ENCODE peak calls at places on chromosomes 7 and 10, in nine cellular contexts. U, N, L, J, B, Z, R, A and K are unnamed samples.

GRCh38 chr7:155071121-155071651 is 1.1 kb downstream of the HTR5A start:
- DNase-seq in U (no peak), B (no peak), A (no peak), J (no peak), L (no peak), R (no peak), N (no peak), Z (no peak), K (no peak)

GRCh38 chr7:132430863-132431822 is 145.1 kb downstream of the PLXNA4 start:
- DNase-seq in N (no peak), A (no peak), L (no peak), B (no peak), R (no peak), J (peak; percentile 80), Z (no peak), U (peak; percentile 41), K (no peak)

GRCh38 chr10:12180221-12180974 is 15.3 kb downstream of the NUDT5 start:
- DNase-seq in Z (no peak), J (no peak), L (no peak), B (no peak), A (no peak), U (no peak), N (no peak), R (no peak), K (no peak)

GRCh38 chr7:1939434-1940401 is 269.6 kb downstream of the ELFN1 start:
- DNase-seq in B (no peak), R (peak; percentile 23), J (no peak), N (no peak), A (no peak), L (no peak), U (no peak), Z (no peak), K (no peak)

GRCh38 chr7:30141405-30142045 is 6.7 kb downstream of the MTURN start:
- DNase-seq in N (no peak), B (no peak), Z (no peak), A (no peak), J (no peak), U (no peak), R (no peak), L (no peak), K (no peak)

GRCh38 chr7:85974176-85974575 is 669.5 kb upstream of the GRM3 start:
- DNase-seq in R (no peak), J (no peak), B (no peak), N (no peak), L (no peak), Z (no peak), U (no peak), A (no peak), K (no peak)

GRCh38 chr7:158428842-158429753 is 158.5 kb downstream of the PTPRN2 start:
- DNase-seq in L (no peak), N (no peak), J (no peak), Z (no peak), R (no peak), A (no peak), U (no peak), B (no peak), K (no peak)

GRCh38 chr10:121260383-121260782 is 337.9 kb downstream of the FGFR2 start:
- DNase-seq in L (no peak), B (no peak), N (no peak), J (no peak), U (no peak), R (no peak), Z (no peak), A (no peak), K (no peak)

GRCh38 chr7:28957822-28958234 is 302 bp downstream of the TRIL start:
- DNase-seq in R (no peak), L (peak; percentile 83), J (no peak), U (no peak), N (no peak), A (peak; percentile 32), Z (peak; percentile 16), B (no peak), K (no peak)

GRCh38 chr7:28955723-28956607 is 2.2 kb downstream of the TRIL start:
- DNase-seq in A (peak; percentile 64), R (peak; percentile 74), Z (peak; percentile 72), J (no peak), N (peak; percentile 57), U (no peak), L (peak; percentile 90), B (no peak), K (peak; percentile 70)

GRCh38 chr7:28957064-28957821 is 887 bp downstream of the TRIL start:
- DNase-seq in L (peak; percentile 69), R (peak; percentile 31), Z (peak; percentile 15), J (no peak), B (no peak), N (no peak), A (peak; percentile 40), U (no peak), K (peak; percentile 46)

GRCh38 chr7:28955356-28955722 is 2.8 kb downstream of the TRIL start:
- DNase-seq in Z (no peak), L (no peak), R (no peak), A (peak; percentile 32), B (no peak), J (no peak), N (no peak), U (no peak), K (no peak)

DNA sequence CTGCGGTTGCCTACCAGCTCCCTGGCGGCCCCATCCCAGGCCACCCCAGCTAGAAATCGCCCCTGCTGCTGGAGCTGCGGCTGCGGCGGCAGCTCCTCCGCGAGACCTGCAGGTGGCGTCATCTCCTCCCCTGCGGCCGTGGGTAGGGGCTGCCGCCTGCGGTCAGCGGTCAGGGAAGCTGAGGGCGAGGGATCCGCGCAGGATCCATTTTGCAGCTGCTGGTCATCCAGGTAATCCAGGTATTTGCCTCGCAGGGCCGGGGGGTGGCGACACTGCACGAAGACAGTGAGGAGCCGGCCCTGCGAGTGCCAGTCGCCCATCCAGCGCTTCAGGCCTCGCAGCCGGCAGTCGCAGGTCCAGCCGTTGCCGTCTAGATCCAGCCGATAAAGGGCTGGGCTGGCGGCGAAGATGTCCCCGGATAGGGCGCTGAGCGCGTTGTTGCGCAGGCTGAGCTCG is 1.5 kb downstream of the TRIL start:
- DNase-seq in R (peak; percentile 59), N (peak; percentile 19), U (no peak), Z (peak; percentile 77), A (peak; percentile 63), J (no peak), L (peak; percentile 88), B (no peak), K (peak; percentile 76)
- TF ChIP-seq CTCF in R (peak; percentile 16), N (peak; percentile 42), U (peak; percentile 69), Z (peak; percentile 69), A (no peak), J (peak; percentile 82), L (peak; percentile 61), B (no peak), K (peak; percentile 65)

GRCh38 chr10:70758757-70759514 is 26.2 kb downstream of the TBATA start:
- DNase-seq in Z (peak; percentile 54), N (peak; percentile 45), U (peak; percentile 36), A (peak; percentile 79), J (peak; percentile 69), L (peak; percentile 84), B (peak; percentile 45), R (peak; percentile 74), K (peak; percentile 82)
- TF ChIP-seq CTCF in Z (peak; percentile 87), N (peak; percentile 30), U (peak; percentile 74), A (peak; percentile 75), J (peak; percentile 88), L (peak; percentile 79), B (no peak), R (peak; percentile 23), K (peak; percentile 88)

DNA sequence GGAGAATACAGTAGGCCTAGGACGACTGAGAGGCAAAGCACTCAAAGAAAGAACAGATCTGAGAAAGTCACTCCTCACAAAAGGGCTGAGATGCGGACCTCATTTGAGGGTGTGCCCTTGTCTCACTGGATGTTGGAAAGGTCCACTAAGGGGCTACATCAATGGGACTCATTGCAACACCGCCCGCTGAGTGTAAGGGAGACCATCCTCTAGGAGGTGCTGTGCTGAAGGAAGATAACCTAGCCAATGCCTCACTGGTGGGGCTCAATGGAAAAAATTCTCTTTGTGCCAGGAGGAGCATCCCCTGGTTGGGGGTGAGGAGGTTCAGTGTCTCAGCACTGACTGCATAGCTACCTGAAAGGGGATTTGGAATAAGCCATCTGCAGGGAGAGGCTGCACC is 758.7 kb upstream of the CELF2 start:
- DNase-seq in J (no peak), Z (no peak), R (no peak), N (no peak), A (no peak), U (no peak), B (no peak), L (no peak), K (no peak)
- TF ChIP-seq CTCF in J (no peak), Z (no peak), R (no peak), N (no peak), A (no peak), U (no peak), B (no peak), L (no peak), K (no peak)

DNA sequence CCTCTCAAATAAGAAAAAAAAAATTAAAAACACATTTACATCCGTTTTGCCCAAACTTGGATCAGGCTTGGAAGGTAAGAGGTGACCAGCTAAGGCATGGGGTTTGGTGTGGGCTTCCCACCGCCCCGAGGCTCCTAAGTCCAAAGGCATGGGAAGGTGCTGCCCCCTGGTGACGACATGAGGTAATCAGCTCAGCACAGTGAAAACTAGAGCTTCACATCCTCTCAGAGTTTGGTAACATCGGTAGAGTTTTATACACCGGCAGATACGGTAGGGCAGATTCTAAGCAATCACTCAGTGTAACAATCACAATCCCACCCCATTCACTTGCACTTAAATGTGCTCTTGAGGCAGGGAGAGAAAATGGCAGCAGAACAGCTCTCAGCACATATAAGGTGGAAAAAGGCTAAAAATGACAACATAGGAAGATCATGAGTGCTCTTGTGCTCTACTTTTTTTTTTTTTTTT is 266.6 kb downstream of the ELMO1 start:
- DNase-seq in A (peak; percentile 69), R (peak; percentile 87), J (peak; percentile 68), U (peak; percentile 22), B (peak; percentile 88), L (peak; percentile 90), Z (peak; percentile 81), N (peak; percentile 54), K (peak; percentile 90)
- TF ChIP-seq CTCF in A (peak; percentile 86), R (peak; percentile 70), J (peak; percentile 92), U (peak; percentile 92), B (no peak), L (peak; percentile 95), Z (peak; percentile 94), N (peak; percentile 82), K (peak; percentile 97)

GRCh38 chr7:121752706-121753105 is 120.3 kb upstream of the PTPRZ1 start:
- DNase-seq in R (no peak), A (no peak), U (no peak), B (no peak), Z (no peak), N (no peak), L (peak; percentile 52), J (no peak), K (no peak)
- TF ChIP-seq CTCF in R (no peak), A (peak; percentile 11), U (peak; percentile 41), B (no peak), Z (peak; percentile 14), N (no peak), L (peak; percentile 61), J (peak; percentile 59), K (peak; percentile 50)